ENCODE peak calls at places on chromosomes 2 and 18, in six cellular contexts. L is stomach, Q is A549, E is ovary, R is tibial nerve, Z is HepG2. W is an unnamed sample.
A peak's percentile ranks its signal among the peaks of the same experiment; 100 is the strongest.

GRCh38 chr2:240412211-240412830 is 23.1 kb upstream of the GPC1 start:
- DNase-seq in E (peak; percentile 14), R (no peak), Z (no peak), Q (no peak), L (peak; percentile 24), W (no peak)

GRCh38 chr2:220000586-220000985 is 373.2 kb downstream of the SLC4A3 start:
- DNase-seq in R (no peak), L (no peak), E (no peak), Z (no peak), Q (no peak), W (no peak)

GRCh38 chr2:165793161-165793778 is 777 bp downstream of the GALNT3 start:
- DNase-seq in Q (no peak), R (no peak), Z (no peak), E (peak; percentile 15), L (peak; percentile 74), W (peak; percentile 56)

GRCh38 chr2:212912445-212913103 is 238.8 kb downstream of the IKZF2 start:
- DNase-seq in E (no peak), L (peak; percentile 57), Q (peak; percentile 71), R (no peak), Z (peak; percentile 18), W (peak; percentile 77)

GRCh38 chr2:208489687-208490086 is 83.1 kb downstream of the PTH2R start:
- DNase-seq in Q (no peak), L (no peak), Z (no peak), R (no peak), E (no peak), W (no peak)

GRCh38 chr2:106825161-106825560 is 60.8 kb downstream of the ST6GAL2 start:
- DNase-seq in E (no peak), L (no peak), Q (peak; percentile 17), Z (no peak), R (no peak), W (no peak)

GRCh38 chr2:29226375-29226774 is 111.2 kb downstream of the CLIP4 start:
- DNase-seq in R (no peak), L (no peak), E (no peak), Q (no peak), Z (no peak), W (no peak)

GRCh38 chr2:145114726-145115125 is 594.8 kb upstream of the ZEB2 start:
- DNase-seq in R (no peak), Z (no peak), E (no peak), Q (no peak), L (no peak), W (no peak)

GRCh38 chr2:111662039-111662740 is 221.8 kb downstream of the ANAPC1 start:
- DNase-seq in Z (no peak), L (no peak), E (no peak), R (no peak), Q (no peak), W (no peak)

GRCh38 chr18:10559566-10560456 is 34.0 kb downstream of the NAPG start:
- DNase-seq in Z (no peak), L (no peak), Q (no peak), E (no peak), R (no peak), W (no peak)

GRCh38 chr2:98952971-98953370 is 16.9 kb upstream of the CRACDL start:
- DNase-seq in E (no peak), Z (no peak), Q (no peak), R (no peak), L (no peak), W (no peak)

GRCh38 chr2:207046642-207047213 is 107.4 kb downstream of the CPO start:
- DNase-seq in Z (no peak), R (peak; percentile 14), Q (peak; percentile 4), L (no peak), E (peak; percentile 39), W (no peak)

GRCh38 chr18:21742323-21742687 is 1.7 kb downstream of the MIB1 start:
- DNase-seq in Q (no peak), Z (no peak), R (no peak), L (no peak), E (no peak), W (no peak)

GRCh38 chr18:58884694-58885093 is 20.0 kb downstream of the ZNF532 start:
- DNase-seq in Q (no peak), L (no peak), Z (no peak), E (no peak), R (no peak), W (no peak)

GRCh38 chr2:225937625-225938024 is 538.1 kb downstream of the NYAP2 start:
- DNase-seq in Q (no peak), L (no peak), R (no peak), Z (no peak), E (no peak), W (no peak)

GRCh38 chr2:127362971-127363370 is 24.8 kb downstream of the MAP3K2 start:
- DNase-seq in R (no peak), Q (no peak), Z (no peak), L (no peak), E (no peak), W (no peak)

GRCh38 chr2:5985551-5986229 is 293.5 kb downstream of the SOX11 start:
- DNase-seq in Q (no peak), R (no peak), Z (no peak), E (no peak), L (no peak), W (no peak)

GRCh38 chr2:95292623-95293260 is 4.4 kb upstream of the KCNIP3 start:
- DNase-seq in E (no peak), R (no peak), Z (no peak), Q (no peak), L (no peak), W (no peak)

GRCh38 chr18:48802543-48803428 is 148.0 kb downstream of the SMAD7 start:
- DNase-seq in L (peak; percentile 16), R (no peak), Z (no peak), Q (no peak), E (no peak), W (peak; percentile 6)

GRCh38 chr2:215409331-215410127 is 26.3 kb downstream of the FN1 start:
- DNase-seq in Q (no peak), E (no peak), L (no peak), R (no peak), Z (no peak), W (no peak)

GRCh38 chr2:45256867-45257641 is 247.8 kb upstream of the SIX2 start:
- DNase-seq in R (no peak), L (no peak), Q (no peak), Z (peak; percentile 75), E (no peak), W (no peak)

GRCh38 chr18:28682912-28683311 is 506.0 kb upstream of the CDH2 start:
- DNase-seq in L (no peak), R (no peak), Q (no peak), E (no peak), Z (no peak), W (no peak)

GRCh38 chr2:217777906-217778305 is 224.9 kb downstream of the TNS1 start:
- DNase-seq in E (no peak), L (no peak), Q (no peak), R (no peak), Z (no peak), W (no peak)

GRCh38 chr2:88680916-88681315 is 10.6 kb upstream of the RPIA start:
- DNase-seq in Z (peak; percentile 81), R (no peak), Q (no peak), L (no peak), E (peak; percentile 22), W (no peak)

GRCh38 chr2:240236217-240237111 is 96.0 kb upstream of the OTOS start:
- DNase-seq in Q (no peak), E (peak; percentile 65), R (no peak), L (no peak), Z (no peak), W (no peak)

GRCh38 chr2:66539452-66539851 is 104.5 kb downstream of the MEIS1 start:
- DNase-seq in Q (no peak), E (no peak), R (no peak), L (no peak), Z (no peak), W (no peak)

GRCh38 chr18:14945984-14946383 is 198.0 kb downstream of the ANKRD30B start:
- DNase-seq in E (no peak), L (no peak), Q (no peak), R (no peak), Z (no peak), W (no peak)

GRCh38 chr2:40721595-40721994 is 269.7 kb upstream of the SLC8A1 start:
- DNase-seq in Q (no peak), L (no peak), R (no peak), E (no peak), Z (no peak), W (no peak)

GRCh38 chr2:210476194-210477128 is at the start of gene LANCL1:
- DNase-seq in L (peak; percentile 92), R (peak; percentile 90), Z (peak; percentile 91), E (peak; percentile 94), Q (peak; percentile 89), W (peak; percentile 93)
- TF ChIP-seq POLR2A in L (peak; percentile 8), R (peak; percentile 71), Z (peak; percentile 98), E (peak; percentile 65), Q (peak; percentile 82), W (peak; percentile 63)

DNA sequence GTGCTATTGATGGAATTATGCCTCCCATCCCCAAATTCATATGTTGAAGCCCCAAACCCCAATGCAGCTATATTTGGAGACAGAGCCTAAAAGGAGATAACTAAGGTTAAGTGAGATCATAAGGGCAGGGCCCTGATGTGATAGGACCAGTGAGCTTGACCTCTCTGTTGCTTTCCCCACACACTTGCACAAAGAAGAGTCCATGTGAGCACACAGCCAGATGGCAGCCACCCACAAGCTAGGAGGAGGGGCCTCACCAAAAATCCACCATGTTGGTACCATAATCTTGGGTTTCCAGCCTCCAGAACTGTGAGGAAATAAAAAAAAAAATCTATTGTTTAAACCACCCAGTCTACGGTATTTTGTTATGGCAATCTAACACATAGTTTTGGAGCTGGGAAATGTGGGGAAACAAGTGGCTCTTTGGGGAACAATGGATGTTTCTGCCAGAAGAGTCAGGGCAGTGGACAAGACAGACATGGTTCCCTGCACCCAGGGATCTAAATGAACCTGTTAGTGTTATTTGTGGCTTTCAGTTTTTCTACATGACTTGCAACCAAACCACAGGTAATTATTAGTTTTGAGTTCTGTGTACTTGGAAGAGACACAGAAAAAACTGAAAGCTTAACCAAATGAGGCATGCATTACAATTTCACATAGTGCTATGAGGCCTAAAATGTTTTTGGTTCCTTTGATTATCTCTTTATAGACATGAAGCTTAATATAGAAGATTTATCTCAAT is 259.1 kb downstream of the LTBP1 start:
- DNase-seq in Z (no peak), E (no peak), Q (no peak), L (no peak), R (no peak), W (no peak)
- TF ChIP-seq EP300 in Z (no peak), E (no peak), Q (no peak), L (no peak), R (no peak), W (no peak)

GRCh38 chr2:43225788-43226557 is 433 bp downstream of the ZFP36L2 start:
- DNase-seq in R (peak; percentile 50), L (no peak), Q (peak; percentile 84), Z (peak; percentile 77), E (peak; percentile 69), W (no peak)
- TF ChIP-seq POLR2A in R (no peak), L (peak; percentile 76), Q (peak; percentile 84), Z (no peak), E (no peak), W (peak; percentile 93)

GRCh38 chr2:20691076-20691708 is 24.2 kb downstream of the GDF7 start:
- DNase-seq in Q (no peak), L (no peak), E (no peak), R (no peak), Z (no peak), W (no peak)
- TF ChIP-seq EP300 in Q (no peak), L (no peak), E (no peak), R (no peak), Z (no peak), W (no peak)

W was measured in transverse colon.